ENCODE peak calls at places on chromosomes 11 and 22, in four cellular contexts. A is right lobe of liver, U is HS-27A, M is ovary. Q is an unnamed sample.

GRCh38 chr22:48415535-48415934 is 1412.1 kb downstream of the BRD1 start:
- DNase-seq in A (no peak), U (no peak), M (no peak), Q (no peak)

GRCh38 chr11:726278-726915 is 20.4 kb downstream of the EPS8L2 start:
- DNase-seq in A (peak), U (no peak), M (peak), Q (peak)

GRCh38 chr22:50032941-50033601 is 20.5 kb upstream of the IL17REL start:
- DNase-seq in A (no peak), U (no peak), M (no peak), Q (peak)

GRCh38 chr11:1226981-1227550 is 4.2 kb downstream of the MUC5B start:
- DNase-seq in A (peak), U (no peak), M (peak), Q (peak)

GRCh38 chr11:15313862-15314261 is 199.1 kb downstream of the INSC start:
- DNase-seq in A (no peak), U (no peak), M (no peak), Q (no peak)

GRCh38 chr11:110490886-110491285 is 61.1 kb downstream of the FDX1 start:
- DNase-seq in A (no peak), U (no peak), M (no peak), Q (no peak)

GRCh38 chr11:46277623-46278386 is at the start of gene CREB3L1:
- DNase-seq in A (no peak), U (no peak), M (peak), Q (peak)

GRCh38 chr11:28566643-28567042 is 458.5 kb downstream of the METTL15 start:
- DNase-seq in A (peak), U (peak), M (peak), Q (peak)

GRCh38 chr22:40855960-40856512 is 403 bp downstream of the ST13 start:
- DNase-seq in A (peak), U (no peak), M (no peak), Q (no peak)

GRCh38 chr11:83124631-83125424 is 32.1 kb upstream of the PCF11 start:
- DNase-seq in A (no peak), U (no peak), M (no peak), Q (no peak)

GRCh38 chr11:70913715-70914231 is 338.6 kb downstream of the SHANK2 start:
- DNase-seq in A (no peak), U (no peak), M (no peak), Q (no peak)

GRCh38 chr22:45867118-45867905 is 109.7 kb downstream of the WNT7B start:
- DNase-seq in A (peak), U (no peak), M (no peak), Q (no peak)

GRCh38 chr11:107710301-107710700 is 1.6 kb downstream of the SLN start:
- DNase-seq in A (no peak), U (no peak), M (no peak), Q (no peak)

GRCh38 chr11:123601136-123601535 is 53.3 kb downstream of the SCN3B start:
- DNase-seq in A (no peak), U (no peak), M (no peak), Q (no peak)

GRCh38 chr11:112583246-112583893 is 322.7 kb upstream of the PLET1 start:
- DNase-seq in A (no peak), U (no peak), M (no peak), Q (no peak)

GRCh38 chr22:11066458-11067285 is 4461.3 kb upstream of the OR11H1 start:
- DNase-seq in A (peak), U (no peak), M (no peak), Q (peak)

GRCh38 chr11:72569966-72570892 is 104.0 kb downstream of the PDE2A start:
- DNase-seq in A (no peak), U (peak), M (no peak), Q (no peak)

Q was measured in Right ventricle myocardium superior.